ENCODE peak calls at places on chromosomes 7 and 10, in four cellular contexts. One of them, this sample, is unnamed.

GRCh38 chr10:126036515-126036914 is 140.2 kb downstream of the FANK1 start:
- DNase-seq in endothelial cell of umbilical vein: no peak
- DNase-seq in tibial nerve: no peak
- DNase-seq in GM12878: no peak
- DNase-seq in this sample: no peak

GRCh38 chr10:75476569-75476968 is 45.1 kb downstream of the LRMDA start:
- DNase-seq in endothelial cell of umbilical vein: no peak
- DNase-seq in tibial nerve: no peak
- DNase-seq in GM12878: no peak
- DNase-seq in this sample: no peak

GRCh38 chr10:122504551-122504950 is 43.2 kb downstream of the HTRA1 start:
- DNase-seq in endothelial cell of umbilical vein: peak
- DNase-seq in tibial nerve: peak
- DNase-seq in GM12878: no peak
- DNase-seq in this sample: peak

GRCh38 chr7:90574820-90575187 is 21.3 kb upstream of the CDK14 start:
- DNase-seq in endothelial cell of umbilical vein: no peak
- DNase-seq in tibial nerve: no peak
- DNase-seq in GM12878: no peak
- DNase-seq in this sample: no peak

GRCh38 chr10:68121862-68122261 is 12.6 kb downstream of the MYPN start:
- DNase-seq in endothelial cell of umbilical vein: no peak
- DNase-seq in tibial nerve: peak
- DNase-seq in GM12878: no peak
- DNase-seq in this sample: no peak

GRCh38 chr10:95241533-95241932 is 47.5 kb downstream of the ACSM6 start:
- DNase-seq in endothelial cell of umbilical vein: no peak
- DNase-seq in tibial nerve: no peak
- DNase-seq in GM12878: no peak
- DNase-seq in this sample: no peak

GRCh38 chr7:28395806-28396205 is 16.5 kb upstream of the CREB5 start:
- DNase-seq in endothelial cell of umbilical vein: no peak
- DNase-seq in tibial nerve: no peak
- DNase-seq in GM12878: no peak
- DNase-seq in this sample: no peak

GRCh38 chr10:42836096-42836495 is 53.5 kb downstream of the BMS1 start:
- DNase-seq in endothelial cell of umbilical vein: no peak
- DNase-seq in tibial nerve: no peak
- DNase-seq in GM12878: no peak
- DNase-seq in this sample: no peak

GRCh38 chr7:149147730-149148653 is 739 bp downstream of the ZNF398 start:
- DNase-seq in endothelial cell of umbilical vein: peak
- DNase-seq in tibial nerve: peak
- DNase-seq in GM12878: no peak
- DNase-seq in this sample: peak

GRCh38 chr7:128116740-128117139 is 85.5 kb upstream of the LRRC4 start:
- DNase-seq in endothelial cell of umbilical vein: no peak
- DNase-seq in tibial nerve: no peak
- DNase-seq in GM12878: no peak
- DNase-seq in this sample: no peak

GRCh38 chr10:124403548-124403947 is 15.2 kb downstream of the OAT start:
- DNase-seq in endothelial cell of umbilical vein: peak
- DNase-seq in tibial nerve: peak
- DNase-seq in GM12878: peak
- DNase-seq in this sample: peak

GRCh38 chr7:91050677-91051076 is 213.6 kb upstream of the FZD1 start:
- DNase-seq in endothelial cell of umbilical vein: no peak
- DNase-seq in tibial nerve: no peak
- DNase-seq in GM12878: no peak
- DNase-seq in this sample: no peak

GRCh38 chr10:77869626-77870420 is 56.7 kb downstream of the DLG5 start:
- DNase-seq in endothelial cell of umbilical vein: no peak
- DNase-seq in tibial nerve: no peak
- DNase-seq in GM12878: no peak
- DNase-seq in this sample: no peak

GRCh38 chr10:102542800-102543418 is 39.1 kb downstream of the SUFU start:
- DNase-seq in endothelial cell of umbilical vein: no peak
- DNase-seq in tibial nerve: no peak
- DNase-seq in GM12878: no peak
- DNase-seq in this sample: no peak

GRCh38 chr10:6912424-6912823 is 332.3 kb upstream of the PRKCQ start:
- DNase-seq in endothelial cell of umbilical vein: peak
- DNase-seq in tibial nerve: no peak
- DNase-seq in GM12878: no peak
- DNase-seq in this sample: no peak

GRCh38 chr10:66925896-66926719 is at the start of gene LRRTM3:
- DNase-seq in endothelial cell of umbilical vein: peak
- DNase-seq in tibial nerve: peak
- DNase-seq in GM12878: peak
- DNase-seq in this sample: peak

GRCh38 chr7:117873056-117873932 is at the start of gene CTTNBP2:
- DNase-seq in endothelial cell of umbilical vein: peak
- DNase-seq in tibial nerve: peak
- DNase-seq in GM12878: no peak
- DNase-seq in this sample: no peak

GRCh38 chr7:55574062-55574717 is 1.9 kb upstream of the VOPP1 start:
- DNase-seq in endothelial cell of umbilical vein: peak
- DNase-seq in tibial nerve: no peak
- DNase-seq in GM12878: no peak
- DNase-seq in this sample: no peak

GRCh38 chr10:2077231-2077630 is 339.9 kb upstream of the ADARB2 start:
- DNase-seq in endothelial cell of umbilical vein: no peak
- DNase-seq in tibial nerve: no peak
- DNase-seq in GM12878: no peak
- DNase-seq in this sample: no peak

GRCh38 chr7:32579776-32580175 is 84.5 kb downstream of the AVL9 start:
- DNase-seq in endothelial cell of umbilical vein: no peak
- DNase-seq in tibial nerve: no peak
- DNase-seq in GM12878: no peak
- DNase-seq in this sample: no peak
- TF ChIP-seq POLR2A in endothelial cell of umbilical vein: no peak
- TF ChIP-seq POLR2A in tibial nerve: no peak
- TF ChIP-seq POLR2A in GM12878: no peak
- TF ChIP-seq POLR2A in this sample: no peak

GRCh38 chr7:35799846-35800717 is 775 bp upstream of the SEPTIN7 start:
- DNase-seq in endothelial cell of umbilical vein: no peak
- DNase-seq in tibial nerve: peak
- DNase-seq in GM12878: peak
- DNase-seq in this sample: peak

GRCh38 chr7:35802102-35802466 is 1.2 kb downstream of the SEPTIN7 start:
- DNase-seq in endothelial cell of umbilical vein: no peak
- DNase-seq in tibial nerve: no peak
- DNase-seq in GM12878: no peak
- DNase-seq in this sample: no peak

GRCh38 chr7:35802649-35803048 is 1.8 kb downstream of the SEPTIN7 start:
- DNase-seq in endothelial cell of umbilical vein: peak
- DNase-seq in tibial nerve: no peak
- DNase-seq in GM12878: no peak
- DNase-seq in this sample: no peak

GRCh38 chr7:35801392-35802101 is 690 bp downstream of the SEPTIN7 start:
- DNase-seq in endothelial cell of umbilical vein: peak
- DNase-seq in tibial nerve: peak
- DNase-seq in GM12878: no peak
- DNase-seq in this sample: peak

DNA sequence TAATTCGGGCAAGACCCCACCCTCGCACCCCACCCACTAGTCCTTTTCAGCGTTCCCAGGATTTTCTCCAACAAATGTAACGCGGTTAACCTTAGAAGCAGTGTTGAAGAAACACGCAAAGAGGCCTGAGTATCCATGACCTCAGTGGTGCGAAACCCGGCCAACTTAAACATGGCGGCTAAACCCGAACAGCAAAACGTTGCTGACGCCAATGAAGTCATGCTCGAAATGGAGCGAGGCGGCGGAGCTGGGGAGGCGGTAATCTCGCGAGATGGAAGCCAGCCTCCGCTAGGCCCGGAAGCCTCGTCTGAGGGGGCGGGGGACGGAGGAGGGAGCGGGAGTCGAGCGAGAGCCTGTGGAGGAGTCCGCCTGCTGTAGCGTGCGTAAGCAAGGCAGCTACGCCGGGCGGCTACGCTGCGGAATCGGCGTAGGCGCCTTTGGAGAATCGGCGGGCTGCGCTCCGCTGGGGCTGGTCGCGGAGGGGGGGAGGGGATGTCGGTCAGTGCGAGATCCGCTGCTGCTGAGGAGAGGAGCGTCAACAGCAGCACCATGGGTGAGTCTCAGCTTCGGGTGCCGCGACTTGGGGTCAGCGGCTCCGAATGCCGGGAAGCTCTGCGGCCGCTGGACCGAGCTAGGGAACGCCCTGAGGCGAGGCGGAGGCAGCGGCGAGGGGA is at the start of gene SEPTIN7:
- DNase-seq in endothelial cell of umbilical vein: peak
- DNase-seq in tibial nerve: peak
- DNase-seq in GM12878: peak
- DNase-seq in this sample: peak
- TF ChIP-seq POLR2A in endothelial cell of umbilical vein: peak
- TF ChIP-seq POLR2A in tibial nerve: peak
- TF ChIP-seq POLR2A in GM12878: peak
- TF ChIP-seq POLR2A in this sample: peak

DNA sequence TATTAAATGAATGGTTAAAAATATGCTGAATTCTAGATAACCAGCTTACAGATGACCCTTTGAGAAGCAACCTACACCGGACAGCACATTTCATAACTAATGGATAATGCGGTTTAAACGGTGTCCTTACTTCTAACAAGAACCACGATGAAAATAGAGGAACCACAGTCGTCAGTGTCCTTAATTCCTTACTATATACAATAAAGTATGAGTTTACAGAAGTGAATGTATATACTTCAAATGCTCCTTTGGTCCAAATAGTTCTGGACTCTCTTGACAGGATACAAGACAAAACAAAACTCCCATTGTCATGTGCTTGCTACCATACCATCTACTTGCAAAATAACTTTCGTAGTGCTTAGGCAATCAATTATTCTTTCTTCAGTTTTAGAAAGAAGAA is 2.4 kb downstream of the NAMPT start:
- DNase-seq in endothelial cell of umbilical vein: no peak
- DNase-seq in tibial nerve: no peak
- DNase-seq in GM12878: no peak
- DNase-seq in this sample: no peak
- TF ChIP-seq POLR2A in endothelial cell of umbilical vein: no peak
- TF ChIP-seq POLR2A in tibial nerve: no peak
- TF ChIP-seq POLR2A in GM12878: no peak
- TF ChIP-seq POLR2A in this sample: no peak

DNA sequence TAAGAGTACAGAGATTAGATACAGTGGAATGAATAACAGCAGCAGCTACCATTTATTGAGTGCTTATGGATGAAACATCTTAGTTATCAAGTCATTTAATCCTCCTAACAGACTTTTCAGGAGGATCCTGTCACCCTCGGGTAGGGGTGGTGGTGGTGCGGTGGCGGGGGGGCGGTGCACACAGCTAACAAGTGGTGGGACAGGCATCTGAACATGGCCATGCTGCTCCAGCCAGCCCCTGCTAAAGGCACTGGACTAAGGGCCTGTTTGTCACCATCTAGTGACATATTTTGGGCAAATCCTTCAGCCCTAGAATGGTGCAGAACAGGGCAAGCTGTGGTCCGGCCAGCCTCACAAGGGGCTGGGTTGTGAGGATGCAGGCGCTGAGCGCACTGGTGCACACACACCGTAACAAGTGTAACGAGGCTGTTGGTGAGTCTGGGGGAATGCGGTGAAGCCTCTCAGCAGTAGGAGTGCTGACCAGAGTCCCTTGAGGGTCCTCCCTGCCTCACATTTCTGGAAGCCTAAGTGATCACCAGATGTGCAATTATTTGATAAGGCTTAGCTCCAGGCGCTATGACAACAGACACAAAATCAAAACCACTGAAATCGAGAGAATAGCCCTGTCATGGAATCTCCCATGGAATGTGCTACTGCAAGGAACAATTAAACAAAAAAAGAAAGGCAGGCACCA is 102.3 kb downstream of the RNF216 start:
- DNase-seq in endothelial cell of umbilical vein: no peak
- DNase-seq in tibial nerve: no peak
- DNase-seq in GM12878: no peak
- DNase-seq in this sample: no peak
- TF ChIP-seq POLR2A in endothelial cell of umbilical vein: no peak
- TF ChIP-seq POLR2A in tibial nerve: no peak
- TF ChIP-seq POLR2A in GM12878: no peak
- TF ChIP-seq POLR2A in this sample: no peak

DNA sequence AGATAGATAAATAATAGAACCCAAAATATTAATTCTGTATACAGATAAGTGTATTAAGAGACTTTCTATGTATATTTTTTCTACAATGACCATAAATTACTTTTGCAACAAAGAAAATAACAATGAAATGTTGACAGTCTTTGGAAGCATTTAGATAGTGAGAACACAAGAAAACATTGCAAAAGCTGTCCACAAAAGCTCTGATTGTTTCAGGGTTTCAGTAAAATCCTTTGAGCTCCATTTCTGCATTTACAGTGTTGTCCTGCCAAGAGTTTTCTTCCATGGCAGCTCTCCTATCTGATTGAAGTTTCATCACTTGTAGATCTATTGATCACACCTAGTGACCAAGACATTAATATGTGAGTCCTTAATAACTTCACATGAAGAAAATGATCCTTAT is 321.8 kb downstream of the GPR37 start:
- DNase-seq in endothelial cell of umbilical vein: no peak
- DNase-seq in tibial nerve: no peak
- DNase-seq in GM12878: no peak
- DNase-seq in this sample: no peak
- TF ChIP-seq POLR2A in endothelial cell of umbilical vein: no peak
- TF ChIP-seq POLR2A in tibial nerve: no peak
- TF ChIP-seq POLR2A in GM12878: no peak
- TF ChIP-seq POLR2A in this sample: no peak

GRCh38 chr10:89182894-89183293 is 24.2 kb downstream of the CH25H start:
- DNase-seq in endothelial cell of umbilical vein: no peak
- DNase-seq in tibial nerve: no peak
- DNase-seq in GM12878: no peak
- DNase-seq in this sample: no peak
- TF ChIP-seq POLR2A in endothelial cell of umbilical vein: no peak
- TF ChIP-seq POLR2A in tibial nerve: no peak
- TF ChIP-seq POLR2A in GM12878: no peak
- TF ChIP-seq POLR2A in this sample: no peak

GRCh38 chr10:73534857-73535256 is 39.0 kb upstream of the PPP3CB start:
- DNase-seq in endothelial cell of umbilical vein: no peak
- DNase-seq in tibial nerve: no peak
- DNase-seq in GM12878: no peak
- DNase-seq in this sample: no peak

GRCh38 chr10:73529089-73529832 is 33.4 kb upstream of the PPP3CB start:
- DNase-seq in endothelial cell of umbilical vein: peak
- DNase-seq in tibial nerve: peak
- DNase-seq in GM12878: peak
- DNase-seq in this sample: peak
- TF ChIP-seq POLR2A in endothelial cell of umbilical vein: no peak
- TF ChIP-seq POLR2A in tibial nerve: no peak
- TF ChIP-seq POLR2A in GM12878: no peak
- TF ChIP-seq POLR2A in this sample: no peak

This sample was measured in H54.